ENCODE peak calls at places on chromosomes 7 and 10, in four cellular contexts. Q is stromal cell of bone marrow, H is adipocyte, C is NB4. F is an unnamed sample.

GRCh38 chr7:749121-749520 is 22.0 kb upstream of the PRKAR1B start:
- DNase-seq in Q (no peak), H (no peak), C (no peak), F (no peak)

GRCh38 chr7:102828291-102828690 is 79.5 kb downstream of the FAM185A start:
- DNase-seq in Q (no peak), H (peak), C (no peak), F (no peak)

GRCh38 chr7:13099197-13099795 is 411.9 kb downstream of the ARL4A start:
- DNase-seq in Q (no peak), H (no peak), C (no peak), F (no peak)

GRCh38 chr7:332646-333398 is 42.9 kb downstream of the FOXL3 start:
- DNase-seq in Q (no peak), H (peak), C (peak), F (no peak)

GRCh38 chr7:120760050-120760449 is 97.9 kb downstream of the TSPAN12 start:
- DNase-seq in Q (no peak), H (no peak), C (no peak), F (no peak)

GRCh38 chr10:75924309-75924920 is 493.0 kb downstream of the LRMDA start:
- DNase-seq in Q (no peak), H (no peak), C (no peak), F (no peak)

GRCh38 chr7:152615052-152615741 is 60.7 kb downstream of the XRCC2 start:
- DNase-seq in Q (peak), H (peak), C (no peak), F (no peak)

GRCh38 chr10:44071479-44071878 is 313.4 kb downstream of the CXCL12 start:
- DNase-seq in Q (peak), H (peak), C (no peak), F (no peak)

GRCh38 chr7:45026984-45027773 is 27.2 kb downstream of the CCM2 start:
- DNase-seq in Q (no peak), H (no peak), C (peak), F (peak)

GRCh38 chr10:3102721-3103410 is 35.5 kb downstream of the PFKP start:
- DNase-seq in Q (peak), H (no peak), C (no peak), F (no peak)

GRCh38 chr7:90592036-90592435 is 4.1 kb upstream of the CDK14 start:
- DNase-seq in Q (no peak), H (no peak), C (no peak), F (no peak)

GRCh38 chr7:149497467-149498261 is at the start of gene ZNF746:
- DNase-seq in Q (peak), H (peak), C (peak), F (peak)

GRCh38 chr10:29776246-29776645 is 141.5 kb upstream of the SVIL start:
- DNase-seq in Q (no peak), H (no peak), C (no peak), F (no peak)

GRCh38 chr10:110395350-110396283 is 90.9 kb upstream of the SMNDC1 start:
- DNase-seq in Q (peak), H (peak), C (no peak), F (no peak)

GRCh38 chr10:129913021-129913695 is 50.9 kb downstream of the EBF3 start:
- DNase-seq in Q (no peak), H (no peak), C (no peak), F (no peak)

GRCh38 chr7:21767300-21767900 is 178.3 kb downstream of the CDCA7L start:
- DNase-seq in Q (peak), H (peak), C (peak), F (peak)

GRCh38 chr7:64990936-64991335 is at the start of gene ZNF117:
- DNase-seq in Q (no peak), H (no peak), C (no peak), F (no peak)

F was measured in GF-D8.